ENCODE peak calls at places on chromosome 6, in four cellular contexts. One of them, this sample, is unnamed.

GRCh38 chr6:68967549-68968300 is 332.6 kb downstream of the ADGRB3 start:
- DNase-seq in left kidney: peak; percentile 87
- DNase-seq in H1: peak; percentile 74
- DNase-seq in RCC 7860: no peak
- DNase-seq in this sample: peak; percentile 37

GRCh38 chr6:39029156-39030011 is 19.2 kb upstream of the GLP1R start:
- DNase-seq in H1: peak; percentile 93
- DNase-seq in left kidney: peak; percentile 22
- DNase-seq in RCC 7860: no peak
- DNase-seq in this sample: no peak

GRCh38 chr6:7542878-7543394 is 1.5 kb downstream of the DSP start:
- DNase-seq in left kidney: peak; percentile 92
- DNase-seq in H1: peak; percentile 67
- DNase-seq in RCC 7860: no peak
- DNase-seq in this sample: no peak

GRCh38 chr6:7805088-7805756 is 79.3 kb downstream of the BMP6 start:
- DNase-seq in left kidney: peak; percentile 32
- DNase-seq in H1: no peak
- DNase-seq in RCC 7860: no peak
- DNase-seq in this sample: no peak

GRCh38 chr6:24126586-24127192 is 674 bp downstream of the NRSN1 start:
- DNase-seq in left kidney: peak; percentile 96
- DNase-seq in H1: peak; percentile 75
- DNase-seq in RCC 7860: no peak
- DNase-seq in this sample: peak; percentile 73

GRCh38 chr6:106000935-106001334 is 85.2 kb upstream of the PRDM1 start:
- DNase-seq in RCC 7860: no peak
- DNase-seq in left kidney: no peak
- DNase-seq in H1: no peak
- DNase-seq in this sample: no peak

GRCh38 chr6:4451101-4451500 is 315.7 kb upstream of the ECI2 start:
- DNase-seq in H1: no peak
- DNase-seq in RCC 7860: no peak
- DNase-seq in left kidney: no peak
- DNase-seq in this sample: no peak

GRCh38 chr6:3293271-3294155 is 34.8 kb downstream of the PSMG4 start:
- DNase-seq in RCC 7860: no peak
- DNase-seq in left kidney: no peak
- DNase-seq in H1: no peak
- DNase-seq in this sample: no peak

GRCh38 chr6:25384967-25385366 is 105.8 kb downstream of the CARMIL1 start:
- DNase-seq in H1: no peak
- DNase-seq in RCC 7860: no peak
- DNase-seq in left kidney: no peak
- DNase-seq in this sample: no peak

GRCh38 chr6:165990216-165990615 is 177.4 kb downstream of the TBXT start:
- DNase-seq in RCC 7860: no peak
- DNase-seq in left kidney: no peak
- DNase-seq in H1: no peak
- DNase-seq in this sample: no peak

GRCh38 chr6:56526860-56527544 is 115.7 kb downstream of the DST start:
- DNase-seq in RCC 7860: no peak
- DNase-seq in left kidney: no peak
- DNase-seq in H1: no peak
- DNase-seq in this sample: no peak

GRCh38 chr6:108781419-108782110 is 66.7 kb upstream of the ARMC2 start:
- DNase-seq in left kidney: peak; percentile 63
- DNase-seq in H1: peak; percentile 71
- DNase-seq in RCC 7860: no peak
- DNase-seq in this sample: peak; percentile 57

GRCh38 chr6:44496705-44497369 is 109.3 kb downstream of the CDC5L start:
- DNase-seq in RCC 7860: no peak
- DNase-seq in left kidney: no peak
- DNase-seq in H1: peak; percentile 24
- DNase-seq in this sample: no peak

GRCh38 chr6:165649701-165650137 is 13.3 kb downstream of the PDE10A start:
- DNase-seq in RCC 7860: no peak
- DNase-seq in H1: no peak
- DNase-seq in left kidney: peak; percentile 83
- DNase-seq in this sample: no peak

GRCh38 chr6:149900620-149901443 is 2.9 kb upstream of the RAET1E start:
- DNase-seq in RCC 7860: no peak
- DNase-seq in H1: no peak
- DNase-seq in left kidney: no peak
- DNase-seq in this sample: no peak

GRCh38 chr6:75376347-75377024 is 91.9 kb upstream of the TMEM30A start:
- DNase-seq in left kidney: no peak
- DNase-seq in RCC 7860: no peak
- DNase-seq in H1: no peak
- DNase-seq in this sample: no peak

GRCh38 chr6:116393430-116393829 is 22.7 kb downstream of the DSE start:
- DNase-seq in H1: no peak
- DNase-seq in left kidney: peak; percentile 54
- DNase-seq in RCC 7860: no peak
- DNase-seq in this sample: no peak

GRCh38 chr6:3175742-3176321 is 18.5 kb upstream of the TUBB2A start:
- DNase-seq in RCC 7860: no peak
- DNase-seq in H1: no peak
- DNase-seq in left kidney: peak; percentile 64
- DNase-seq in this sample: no peak

GRCh38 chr6:110874880-110875547 is 429 bp downstream of the AMD1 start:
- DNase-seq in RCC 7860: no peak
- DNase-seq in H1: no peak
- DNase-seq in left kidney: peak; percentile 79
- DNase-seq in this sample: no peak

GRCh38 chr6:7169296-7169721 is 61.5 kb downstream of the RREB1 start:
- DNase-seq in left kidney: no peak
- DNase-seq in H1: peak; percentile 38
- DNase-seq in RCC 7860: no peak
- DNase-seq in this sample: no peak

GRCh38 chr6:153167026-153167891 is 36.2 kb upstream of the RGS17 start:
- DNase-seq in RCC 7860: peak; percentile 84
- DNase-seq in H1: no peak
- DNase-seq in left kidney: no peak
- DNase-seq in this sample: no peak

GRCh38 chr6:149938571-149939462 is 3.0 kb upstream of the ULBP2 start:
- DNase-seq in H1: peak; percentile 57
- DNase-seq in left kidney: peak; percentile 35
- DNase-seq in RCC 7860: no peak
- DNase-seq in this sample: no peak

GRCh38 chr6:36118550-36119107 is 11.7 kb upstream of the MAPK13 start:
- DNase-seq in left kidney: peak; percentile 28
- DNase-seq in RCC 7860: peak; percentile 28
- DNase-seq in H1: no peak
- DNase-seq in this sample: no peak

GRCh38 chr6:30754631-30755030 is 10.3 kb upstream of the IER3 start:
- DNase-seq in left kidney: no peak
- DNase-seq in RCC 7860: peak; percentile 16
- DNase-seq in H1: no peak
- DNase-seq in this sample: no peak

GRCh38 chr6:33803571-33804053 is at the start of gene MLN:
- DNase-seq in left kidney: no peak
- DNase-seq in H1: no peak
- DNase-seq in RCC 7860: no peak
- DNase-seq in this sample: no peak

GRCh38 chr6:17469006-17469972 is 75.9 kb downstream of the CAP2 start:
- DNase-seq in left kidney: peak; percentile 65
- DNase-seq in H1: peak; percentile 29
- DNase-seq in RCC 7860: no peak
- DNase-seq in this sample: no peak

GRCh38 chr6:42009844-42010184 is 40.5 kb upstream of the TAF8 start:
- DNase-seq in left kidney: no peak
- DNase-seq in RCC 7860: no peak
- DNase-seq in H1: no peak
- DNase-seq in this sample: no peak

GRCh38 chr6:6494677-6495076 is 93.8 kb upstream of the LY86 start:
- DNase-seq in H1: peak; percentile 73
- DNase-seq in RCC 7860: no peak
- DNase-seq in left kidney: peak; percentile 74
- DNase-seq in this sample: peak; percentile 61

GRCh38 chr6:14211596-14211961 is 94.0 kb downstream of the CD83 start:
- DNase-seq in H1: no peak
- DNase-seq in RCC 7860: no peak
- DNase-seq in left kidney: peak; percentile 75
- DNase-seq in this sample: peak; percentile 16

GRCh38 chr6:131035582-131035981 is 27.5 kb downstream of the EPB41L2 start:
- DNase-seq in H1: no peak
- DNase-seq in RCC 7860: no peak
- DNase-seq in left kidney: no peak
- DNase-seq in this sample: no peak

GRCh38 chr6:129920103-129920798 is 59.1 kb upstream of the TMEM244 start:
- DNase-seq in H1: no peak
- DNase-seq in left kidney: no peak
- DNase-seq in RCC 7860: no peak
- DNase-seq in this sample: no peak

GRCh38 chr6:43953794-43954310 is 173.4 kb downstream of the MRPL14 start:
- DNase-seq in RCC 7860: no peak
- DNase-seq in left kidney: peak; percentile 64
- DNase-seq in H1: peak; percentile 66
- DNase-seq in this sample: peak; percentile 25

GRCh38 chr6:133502451-133503259 is 261.5 kb downstream of the EYA4 start:
- DNase-seq in H1: no peak
- DNase-seq in RCC 7860: peak; percentile 81
- DNase-seq in left kidney: peak; percentile 63
- DNase-seq in this sample: no peak

GRCh38 chr6:72787521-72788031 is 165.7 kb downstream of the KCNQ5 start:
- DNase-seq in RCC 7860: peak; percentile 91
- DNase-seq in left kidney: peak; percentile 66
- DNase-seq in H1: no peak
- DNase-seq in this sample: peak; percentile 1

GRCh38 chr6:3549314-3549940 is 92.6 kb upstream of the SLC22A23 start:
- DNase-seq in H1: peak; percentile 14
- DNase-seq in left kidney: no peak
- DNase-seq in RCC 7860: no peak
- DNase-seq in this sample: no peak

GRCh38 chr6:156396791-156397418 is 380.3 kb upstream of the ARID1B start:
- DNase-seq in RCC 7860: no peak
- DNase-seq in left kidney: peak; percentile 70
- DNase-seq in H1: peak; percentile 63
- DNase-seq in this sample: no peak

This sample was measured in iPS DF 6.9.